ENCODE peak calls at places on chromosome 18, in eight cellular contexts. R is lung microvascular endothelial cell; G is SW480; O is left kidney; H is tibial nerve; P is psoas muscle; C is stimulated activated CD4-positive, alpha-beta T cell treated with anti-CD3 and anti-CD28 coated beads, TNF-alpha, amount 100 ng/mL, for 1 hour; W is brain microvascular endothelial cell. U is an unnamed sample.

GRCh38 chr18:76957384-76958355 is 135.3 kb downstream of the ZNF236 start:
- DNase-seq in R (no peak), G (no peak), O (peak), H (no peak), P (no peak), C (no peak), W (no peak), U (no peak)

GRCh38 chr18:33421225-33421624 is 19.3 kb downstream of the CCDC178 start:
- DNase-seq in R (no peak), G (no peak), O (no peak), H (no peak), P (no peak), C (no peak), W (no peak), U (no peak)

GRCh38 chr18:48609820-48610815 is 71.3 kb downstream of the CTIF start:
- DNase-seq in R (no peak), G (no peak), O (no peak), H (no peak), P (no peak), C (no peak), W (no peak), U (no peak)

GRCh38 chr18:50586710-50587109 is 26.8 kb downstream of the MAPK4 start:
- DNase-seq in R (no peak), G (no peak), O (no peak), H (no peak), P (no peak), C (no peak), W (no peak), U (no peak)

GRCh38 chr18:12307871-12308385 is at the start of gene TUBB6:
- DNase-seq in R (peak), G (peak), O (peak), H (peak), P (peak), C (no peak), W (peak), U (no peak)

GRCh38 chr18:79258447-79258846 is 137.3 kb upstream of the NFATC1 start:
- DNase-seq in R (no peak), G (no peak), O (peak), H (no peak), P (no peak), C (no peak), W (no peak), U (no peak)

GRCh38 chr18:7754258-7754657 is 187.1 kb downstream of the PTPRM start:
- DNase-seq in R (no peak), G (no peak), O (no peak), H (no peak), P (no peak), C (no peak), W (no peak), U (no peak)

GRCh38 chr18:69127844-69128486 is 272.7 kb upstream of the DOK6 start:
- DNase-seq in R (no peak), G (no peak), O (peak), H (no peak), P (no peak), C (no peak), W (no peak), U (no peak)

GRCh38 chr18:34092796-34093195 is 131.9 kb downstream of the NOL4 start:
- DNase-seq in R (no peak), G (no peak), O (no peak), H (no peak), P (no peak), C (no peak), W (no peak), U (no peak)

GRCh38 chr18:29586210-29586609 is 1409.3 kb upstream of the CDH2 start:
- DNase-seq in R (no peak), G (no peak), O (no peak), H (no peak), P (no peak), C (no peak), W (no peak), U (no peak)

GRCh38 chr18:47985837-47986236 is 55.4 kb upstream of the SMAD2 start:
- DNase-seq in R (no peak), G (no peak), O (no peak), H (no peak), P (no peak), C (no peak), W (no peak), U (no peak)

GRCh38 chr18:5630766-5631413 is 87.1 kb upstream of the EPB41L3 start:
- DNase-seq in R (no peak), G (peak), O (no peak), H (no peak), P (no peak), C (no peak), W (peak), U (no peak)

GRCh38 chr18:79604913-79605235 is 74.7 kb upstream of the CTDP1 start:
- DNase-seq in R (no peak), G (no peak), O (no peak), H (no peak), P (no peak), C (no peak), W (no peak), U (no peak)

GRCh38 chr18:33231474-33232317 is 208.8 kb downstream of the CCDC178 start:
- DNase-seq in R (peak), G (peak), O (peak), H (peak), P (peak), C (peak), W (peak), U (peak)

GRCh38 chr18:52748343-52748742 is 408.3 kb downstream of the DCC start:
- DNase-seq in R (no peak), G (no peak), O (no peak), H (no peak), P (no peak), C (no peak), W (no peak), U (no peak)

GRCh38 chr18:12057419-12058039 is 36.1 kb upstream of the ANKRD62 start:
- DNase-seq in R (no peak), G (no peak), O (no peak), H (no peak), P (no peak), C (no peak), W (no peak), U (no peak)

GRCh38 chr18:58639751-58640427 is 11.0 kb upstream of the ALPK2 start:
- DNase-seq in R (no peak), G (no peak), O (no peak), H (no peak), P (no peak), C (no peak), W (peak), U (peak)

GRCh38 chr18:42131044-42131939 is 176.3 kb downstream of the PIK3C3 start:
- DNase-seq in R (no peak), G (no peak), O (peak), H (no peak), P (no peak), C (no peak), W (no peak), U (no peak)

GRCh38 chr18:48459016-48459415 is 49.8 kb upstream of the ZBTB7C start:
- DNase-seq in R (no peak), G (no peak), O (peak), H (no peak), P (no peak), C (no peak), W (no peak), U (no peak)

GRCh38 chr18:49230331-49230730 is 230.1 kb downstream of the DYM start:
- DNase-seq in R (peak), G (no peak), O (no peak), H (no peak), P (no peak), C (no peak), W (no peak), U (no peak)

GRCh38 chr18:23231340-23232021 is 96.2 kb downstream of the CABLES1 start:
- DNase-seq in R (peak), G (no peak), O (no peak), H (peak), P (peak), C (peak), W (peak), U (peak)

U was measured in foreskin keratinocyte.